ENCODE peak calls at places on chromosomes 3 and 15, in seven cellular contexts. J is G401, X is stromal cell of bone marrow, V is GM23248, A is ACHN, L is ovary, T is AG09309. P is an unnamed sample.

GRCh38 chr15:66112388-66112787 is 141.2 kb downstream of the MEGF11 start:
- DNase-seq in J (no peak), X (no peak), V (no peak), A (no peak), L (no peak), T (no peak), P (no peak)

GRCh38 chr3:47283596-47284364 is 1.0 kb downstream of the KLHL18 start:
- DNase-seq in J (peak), X (no peak), V (peak), A (peak), L (peak), T (no peak), P (no peak)

GRCh38 chr15:100254694-100255093 is 87.1 kb downstream of the ADAMTS17 start:
- DNase-seq in J (no peak), X (no peak), V (no peak), A (no peak), L (no peak), T (no peak), P (no peak)

GRCh38 chr15:26352909-26353308 is 420.0 kb downstream of the GABRB3 start:
- DNase-seq in J (no peak), X (no peak), V (no peak), A (no peak), L (no peak), T (no peak), P (no peak)

GRCh38 chr3:38163117-38163870 is 2.0 kb upstream of the OXSR1 start:
- DNase-seq in J (no peak), X (no peak), V (peak), A (peak), L (no peak), T (no peak), P (no peak)

GRCh38 chr15:93384886-93385285 is 295.9 kb upstream of the RGMA start:
- DNase-seq in J (no peak), X (no peak), V (no peak), A (no peak), L (no peak), T (no peak), P (no peak)

GRCh38 chr3:120752865-120753264 is 10.3 kb downstream of the GTF2E1 start:
- DNase-seq in J (no peak), X (no peak), V (no peak), A (no peak), L (no peak), T (no peak), P (no peak)

GRCh38 chr3:5188419-5189405 is 1.2 kb downstream of the EDEM1 start:
- DNase-seq in J (peak), X (no peak), V (peak), A (peak), L (peak), T (no peak), P (peak)

GRCh38 chr15:73038186-73038585 is 14.1 kb upstream of the NEO1 start:
- DNase-seq in J (no peak), X (no peak), V (no peak), A (no peak), L (no peak), T (no peak), P (no peak)

GRCh38 chr15:59567369-59567768 is 44.2 kb upstream of the GCNT3 start:
- DNase-seq in J (no peak), X (no peak), V (no peak), A (no peak), L (no peak), T (no peak), P (no peak)

GRCh38 chr3:193095366-193095765 is 145.7 kb upstream of the PLAAT1 start:
- DNase-seq in J (no peak), X (peak), V (no peak), A (no peak), L (no peak), T (no peak), P (no peak)

GRCh38 chr3:152964901-152965609 is 130.1 kb downstream of the P2RY1 start:
- DNase-seq in J (no peak), X (no peak), V (no peak), A (no peak), L (no peak), T (no peak), P (no peak)

GRCh38 chr3:59268170-59268569 is 218.3 kb upstream of the CFAP20DC start:
- DNase-seq in J (no peak), X (no peak), V (peak), A (no peak), L (no peak), T (no peak), P (no peak)

GRCh38 chr3:177561365-177561764 is 364.1 kb upstream of the TBL1XR1 start:
- DNase-seq in J (no peak), X (no peak), V (no peak), A (no peak), L (no peak), T (no peak), P (no peak)

GRCh38 chr3:53161820-53162671 is 1.0 kb downstream of the PRKCD start:
- DNase-seq in J (no peak), X (no peak), V (peak), A (no peak), L (peak), T (no peak), P (no peak)

GRCh38 chr3:114624676-114625181 is 330.9 kb downstream of the TIGIT start:
- DNase-seq in J (peak), X (peak), V (peak), A (peak), L (peak), T (peak), P (peak)

GRCh38 chr3:29065211-29065785 is 215.6 kb upstream of the RBMS3 start:
- DNase-seq in J (peak), X (peak), V (peak), A (peak), L (peak), T (peak), P (peak)

GRCh38 chr3:8110966-8111798 is 390.4 kb upstream of the LMCD1 start:
- DNase-seq in J (peak), X (peak), V (peak), A (peak), L (peak), T (peak), P (peak)

GRCh38 chr3:184332370-184333090 is 4.9 kb upstream of the FAM131A start:
- DNase-seq in J (no peak), X (no peak), V (peak), A (peak), L (no peak), T (peak), P (peak)

GRCh38 chr3:133408961-133409360 is 9.1 kb downstream of the BFSP2 start:
- DNase-seq in J (no peak), X (no peak), V (peak), A (peak), L (no peak), T (peak), P (peak)

GRCh38 chr15:67253517-67254237 is 784 bp downstream of the AAGAB start:
- DNase-seq in J (no peak), X (no peak), V (peak), A (peak), L (no peak), T (no peak), P (peak)

GRCh38 chr15:52193321-52193720 is 2.1 kb upstream of the GNB5 start:
- DNase-seq in J (no peak), X (no peak), V (peak), A (no peak), L (no peak), T (no peak), P (no peak)

GRCh38 chr15:52737720-52738119 is 52.4 kb downstream of the ONECUT1 start:
- DNase-seq in J (no peak), X (peak), V (peak), A (no peak), L (no peak), T (no peak), P (peak)

GRCh38 chr3:36196058-36196457 is 184.2 kb upstream of the STAC start:
- DNase-seq in J (peak), X (no peak), V (peak), A (peak), L (no peak), T (no peak), P (no peak)

GRCh38 chr3:125200731-125201139 is 11.8 kb downstream of the SLC12A8 start:
- DNase-seq in J (no peak), X (no peak), V (no peak), A (peak), L (no peak), T (no peak), P (no peak)